ENCODE peak calls at places on chromosomes 3 and 15, in six cellular contexts. F, I, S, E, D and W are unnamed samples.

GRCh38 chr15:65292938-65293518 is 2.8 kb upstream of the RNU5A-1 start:
- DNase-seq in F (no peak), I (no peak), S (no peak), E (no peak), D (no peak), W (no peak)

GRCh38 chr15:70535071-70535954 is 228.0 kb downstream of the UACA start:
- DNase-seq in F (no peak), I (no peak), S (no peak), E (no peak), D (no peak), W (peak)

GRCh38 chr15:67142142-67143092 is 77.0 kb downstream of the SMAD3 start:
- DNase-seq in F (peak), I (peak), S (no peak), E (no peak), D (no peak), W (no peak)

GRCh38 chr3:110062711-110063110 is 725.4 kb upstream of the DPPA4 start:
- DNase-seq in F (no peak), I (no peak), S (no peak), E (no peak), D (no peak), W (no peak)

GRCh38 chr15:63350178-63350621 is 31.4 kb downstream of the CA12 start:
- DNase-seq in F (peak), I (no peak), S (no peak), E (no peak), D (peak), W (no peak)

GRCh38 chr15:70907784-70908471 is 15.3 kb downstream of the LRRC49 start:
- DNase-seq in F (no peak), I (no peak), S (no peak), E (no peak), D (no peak), W (no peak)

GRCh38 chr3:80391573-80391972 is 623.8 kb upstream of the ROBO1 start:
- DNase-seq in F (no peak), I (no peak), S (no peak), E (no peak), D (no peak), W (no peak)

GRCh38 chr15:88274534-88275460 is 18.3 kb upstream of the NTRK3 start:
- DNase-seq in F (peak), I (peak), S (peak), E (peak), D (peak), W (no peak)

GRCh38 chr15:60362318-60363023 is 35.3 kb downstream of the ANXA2 start:
- DNase-seq in F (no peak), I (peak), S (no peak), E (peak), D (no peak), W (no peak)

GRCh38 chr3:186220886-186221285 is 112.0 kb upstream of the ETV5 start:
- DNase-seq in F (peak), I (no peak), S (no peak), E (no peak), D (peak), W (no peak)

GRCh38 chr3:54433846-54434245 is 311.5 kb downstream of the CACNA2D3 start:
- DNase-seq in F (no peak), I (no peak), S (no peak), E (no peak), D (no peak), W (no peak)

GRCh38 chr3:40992023-40992422 is 207.3 kb upstream of the CTNNB1 start:
- DNase-seq in F (no peak), I (no peak), S (no peak), E (peak), D (no peak), W (no peak)

GRCh38 chr15:66720206-66721010 is 18.4 kb downstream of the SMAD6 start:
- DNase-seq in F (peak), I (peak), S (peak), E (peak), D (no peak), W (no peak)

GRCh38 chr15:76932090-76932966 is 779 bp downstream of the RCN2 start:
- DNase-seq in F (no peak), I (peak), S (no peak), E (no peak), D (no peak), W (no peak)

DNA sequence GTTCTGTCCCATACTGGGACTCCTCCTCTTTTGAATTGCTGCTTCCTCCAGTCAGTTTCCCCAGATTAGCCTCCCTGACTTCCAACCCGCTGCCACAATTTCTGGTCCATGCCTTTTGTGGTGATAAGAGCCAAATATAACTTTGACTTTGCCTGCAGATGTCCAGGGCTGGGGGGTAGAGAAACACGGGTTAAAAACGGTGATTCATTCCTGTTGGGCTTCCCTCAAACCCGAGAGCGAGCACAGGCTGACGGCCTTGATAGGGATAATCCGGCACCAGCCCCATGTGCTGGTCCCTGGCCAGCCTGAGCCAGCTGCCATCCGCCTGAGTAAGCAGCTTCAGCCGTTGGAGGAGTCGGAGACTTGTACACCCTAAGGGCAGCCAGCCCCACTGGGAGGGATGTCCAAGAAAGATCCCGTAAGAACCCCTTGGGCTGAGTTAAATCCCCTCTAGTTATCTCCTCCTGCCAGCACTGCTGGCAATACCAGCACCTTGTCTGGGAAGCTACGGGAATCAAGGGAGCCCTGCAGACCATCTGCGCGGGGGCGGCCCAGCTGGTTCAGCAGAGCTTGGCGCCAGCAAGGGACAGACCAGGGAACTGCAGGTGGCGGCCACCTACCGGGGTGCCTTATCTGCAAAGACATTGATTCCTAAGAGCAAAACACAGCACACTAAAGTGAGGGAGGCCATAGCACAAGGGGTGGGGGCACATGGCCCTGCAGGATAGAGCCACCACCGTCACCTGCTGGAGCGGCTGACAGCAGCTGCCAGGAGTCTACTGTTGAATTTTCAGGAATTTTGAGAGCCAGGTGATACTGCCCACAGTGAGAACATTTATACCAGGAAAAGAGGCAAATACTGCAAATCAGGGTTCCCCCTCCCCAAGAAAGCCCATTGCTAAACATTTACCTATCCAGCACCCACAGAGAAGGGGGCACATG is 18.1 kb downstream of the CSPG4 start:
- DNase-seq in F (peak), I (peak), S (no peak), E (peak), D (peak), W (no peak)
- H3K27ac ChIP-seq in F (peak), I (peak), S (no peak), E (peak), D (peak), W (no peak)

GRCh38 chr3:9809615-9810356 is at the start of gene TTLL3:
- DNase-seq in F (peak), I (peak), S (peak), E (no peak), D (peak), W (no peak)

GRCh38 chr3:9809239-9809614 is 835 bp upstream of the TTLL3 start:
- DNase-seq in F (no peak), I (no peak), S (no peak), E (no peak), D (peak), W (no peak)

GRCh38 chr3:9808345-9809037 is 1.6 kb upstream of the TTLL3 start:
- DNase-seq in F (no peak), I (peak), S (no peak), E (no peak), D (peak), W (no peak)

GRCh38 chr3:9810846-9811245 is 784 bp downstream of the TTLL3 start:
- DNase-seq in F (no peak), I (no peak), S (no peak), E (no peak), D (peak), W (no peak)

GRCh38 chr3:9810357-9810726 is 280 bp downstream of the TTLL3 start:
- DNase-seq in F (no peak), I (no peak), S (no peak), E (no peak), D (no peak), W (no peak)
- H3K27ac ChIP-seq in F (peak), I (peak), S (peak), E (peak), D (peak), W (no peak)

DNA sequence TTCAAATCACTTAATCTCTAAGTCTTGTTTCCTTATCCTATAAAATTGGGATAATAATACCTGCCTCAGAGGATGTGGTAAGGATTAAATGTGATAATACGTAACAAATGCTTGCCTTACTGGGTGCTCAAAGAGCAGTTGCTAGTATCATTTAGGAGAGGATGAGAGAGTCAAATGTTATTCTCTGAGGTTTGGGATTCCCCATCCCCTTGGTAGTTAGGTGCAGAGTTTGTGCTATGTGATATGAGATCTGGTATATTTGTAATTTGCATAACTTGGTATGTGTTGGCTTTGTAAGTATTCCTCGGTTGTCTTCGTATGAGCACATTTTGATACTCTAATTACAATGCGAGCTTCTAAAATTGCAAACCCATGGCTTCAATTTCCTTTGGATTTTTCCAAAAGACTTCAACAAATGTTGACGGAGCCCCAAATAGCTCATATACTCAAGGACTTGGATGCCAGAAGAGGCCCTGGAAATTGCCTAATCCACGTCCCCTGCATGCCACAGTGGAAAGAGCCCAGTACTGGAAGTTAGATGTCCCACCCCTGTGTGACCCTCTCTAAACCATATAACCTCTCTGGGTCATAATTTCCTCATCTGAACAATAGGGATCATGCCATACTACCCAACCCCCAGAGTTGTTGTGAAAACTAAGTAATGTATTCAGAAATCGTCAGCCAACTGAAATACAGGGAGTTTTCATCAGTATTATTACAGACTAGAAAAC is 85.0 kb downstream of the FBN1 start:
- DNase-seq in F (no peak), I (no peak), S (no peak), E (no peak), D (no peak), W (no peak)
- H3K27ac ChIP-seq in F (no peak), I (no peak), S (no peak), E (no peak), D (no peak), W (no peak)

DNA sequence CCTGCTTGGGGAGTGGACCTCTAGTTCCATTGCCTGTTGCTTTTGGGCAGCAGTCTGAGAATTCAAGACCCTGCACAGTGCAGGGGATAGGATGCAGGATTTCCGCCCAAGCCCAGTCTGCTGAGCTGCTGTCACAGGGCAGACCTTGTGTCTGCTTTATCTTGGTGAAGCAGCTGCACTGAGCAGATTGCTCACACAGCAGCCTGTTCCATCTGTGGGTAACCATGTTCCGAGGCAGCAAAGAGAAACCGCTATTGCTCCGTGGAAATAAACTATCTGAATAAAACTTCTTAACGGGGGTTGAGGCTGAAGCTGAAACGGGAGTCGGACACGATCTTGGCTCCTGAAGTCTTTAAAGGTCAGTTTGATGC is 202.3 kb downstream of the AKAP13 start:
- DNase-seq in F (peak), I (peak), S (peak), E (no peak), D (peak), W (no peak)
- H3K27ac ChIP-seq in F (peak), I (no peak), S (peak), E (no peak), D (peak), W (no peak)

GRCh38 chr15:85404922-85405293 is 24.5 kb downstream of the AKAP13 start:
- DNase-seq in F (no peak), I (peak), S (no peak), E (no peak), D (no peak), W (no peak)

GRCh38 chr15:85406916-85407315 is 26.5 kb downstream of the AKAP13 start:
- DNase-seq in F (no peak), I (peak), S (no peak), E (no peak), D (no peak), W (peak)

GRCh38 chr15:85403745-85404144 is 23.3 kb downstream of the AKAP13 start:
- DNase-seq in F (no peak), I (peak), S (no peak), E (no peak), D (no peak), W (no peak)

GRCh38 chr15:85404156-85404921 is 23.9 kb downstream of the AKAP13 start:
- DNase-seq in F (no peak), I (no peak), S (no peak), E (no peak), D (no peak), W (no peak)

GRCh38 chr15:85405467-85405866 is 25.1 kb downstream of the AKAP13 start:
- DNase-seq in F (no peak), I (no peak), S (no peak), E (no peak), D (no peak), W (no peak)
- H3K27ac ChIP-seq in F (no peak), I (no peak), S (no peak), E (no peak), D (peak), W (no peak)

DNA sequence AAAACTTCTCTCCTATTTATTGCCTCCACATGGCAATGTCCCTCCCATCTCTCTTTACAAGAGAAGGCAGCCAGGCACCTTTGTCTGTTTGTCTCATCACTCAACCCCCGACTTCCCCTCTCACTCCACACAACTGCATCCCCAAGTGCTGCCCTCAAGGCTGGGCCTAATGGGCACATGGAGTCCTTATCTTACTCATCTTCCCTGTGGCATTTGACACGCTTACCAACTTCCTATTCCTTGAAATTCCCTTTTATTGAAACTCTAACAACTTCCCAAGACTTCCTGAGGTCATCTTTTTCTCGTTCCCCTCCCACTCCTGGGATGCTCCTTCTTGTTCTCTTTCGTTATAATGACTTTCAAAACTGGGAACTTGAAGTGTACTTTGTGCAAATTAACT is 104.5 kb upstream of the TNIK start:
- DNase-seq in F (no peak), I (no peak), S (no peak), E (no peak), D (no peak), W (no peak)
- H3K27ac ChIP-seq in F (no peak), I (no peak), S (no peak), E (no peak), D (no peak), W (no peak)